ENCODE peak calls at places on chromosomes 3 and 15, in four cellular contexts. H is GM12865, S is endodermal cell, A is uterus. P is an unnamed sample.

GRCh38 chr15:46786886-46787285 is 930.4 kb upstream of the SEMA6D start:
- DNase-seq in H (peak), A (no peak), S (no peak), P (no peak)

GRCh38 chr3:72724070-72724469 is 124.2 kb downstream of the SHQ1 start:
- DNase-seq in H (no peak), A (no peak), S (no peak), P (no peak)

GRCh38 chr3:185216587-185216918 is 37.3 kb downstream of the EHHADH start:
- DNase-seq in S (peak), A (no peak), H (no peak), P (no peak)

GRCh38 chr15:57694264-57694663 is 12.2 kb upstream of the POLR2M start:
- DNase-seq in A (no peak), S (no peak), H (no peak), P (no peak)

GRCh38 chr3:51929420-51930003 is 12.2 kb downstream of the RRP9 start:
- DNase-seq in H (no peak), S (peak), A (no peak), P (no peak)

GRCh38 chr3:140636452-140637138 is 41.3 kb upstream of the TRIM42 start:
- DNase-seq in S (no peak), H (no peak), A (no peak), P (no peak)

GRCh38 chr15:66004618-66005262 is 135.4 kb downstream of the RAB11A start:
- DNase-seq in S (peak), H (peak), A (no peak), P (no peak)

GRCh38 chr3:99696497-99696896 is 58.1 kb downstream of the COL8A1 start:
- DNase-seq in A (no peak), S (no peak), H (no peak), P (no peak)

GRCh38 chr3:68892297-68892696 is 40.0 kb downstream of the TAFA4 start:
- DNase-seq in A (no peak), S (no peak), H (no peak), P (no peak)

GRCh38 chr3:96813134-96813819 is 1.1 kb upstream of the EPHA6 start:
- DNase-seq in H (peak), S (peak), A (peak), P (peak)

GRCh38 chr3:149553781-149554451 is 79.4 kb downstream of the TM4SF4 start:
- DNase-seq in H (no peak), A (peak), S (no peak), P (no peak)

GRCh38 chr3:193757457-193757856 is 164.4 kb downstream of the OPA1 start:
- DNase-seq in H (no peak), S (no peak), A (no peak), P (no peak)

GRCh38 chr3:14175383-14176037 is 2.9 kb downstream of the XPC start:
- DNase-seq in A (no peak), H (peak), S (no peak), P (no peak)

GRCh38 chr3:2303567-2303966 is 204.9 kb downstream of the CNTN4 start:
- DNase-seq in H (peak), S (peak), A (no peak), P (no peak)

GRCh38 chr15:39919740-39920509 is at the start of gene GPR176:
- DNase-seq in H (no peak), A (peak), S (peak), P (no peak)

GRCh38 chr15:48355377-48355776 is 24.1 kb downstream of the DUT start:
- DNase-seq in S (no peak), H (no peak), A (no peak), P (no peak)

GRCh38 chr3:53114412-53115074 is 15.7 kb downstream of the RFT1 start:
- DNase-seq in S (no peak), H (no peak), A (no peak), P (no peak)

GRCh38 chr15:81182031-81182745 is 14.5 kb upstream of the IL16 start:
- DNase-seq in H (no peak), A (no peak), S (no peak), P (no peak)

GRCh38 chr3:123620338-123620737 is 35.5 kb upstream of the HACD2 start:
- DNase-seq in A (peak), S (no peak), H (no peak), P (no peak)

GRCh38 chr15:85314139-85314538 is 66.3 kb upstream of the AKAP13 start:
- DNase-seq in A (no peak), H (no peak), S (no peak), P (no peak)

GRCh38 chr3:106231086-106231485 is 362.3 kb upstream of the CBLB start:
- DNase-seq in H (no peak), A (no peak), S (no peak), P (no peak)

GRCh38 chr3:98027084-98027445 is 8.1 kb downstream of the GABRR3 start:
- DNase-seq in A (no peak), H (no peak), S (no peak), P (no peak)

GRCh38 chr15:31279221-31280036 is 47.2 kb upstream of the KLF13 start:
- DNase-seq in S (no peak), A (no peak), H (no peak), P (no peak)

GRCh38 chr3:171829841-171830559 is 13.1 kb upstream of the TMEM212 start:
- DNase-seq in A (peak), H (peak), S (peak), P (no peak)

GRCh38 chr15:92623435-92623834 is 32.1 kb downstream of the FAM174B start:
- DNase-seq in S (no peak), A (no peak), H (no peak), P (no peak)

GRCh38 chr3:173371848-173372487 is 25.6 kb upstream of the NLGN1 start:
- DNase-seq in A (peak), H (no peak), S (peak), P (no peak)

GRCh38 chr3:69749461-69749860 is 10.2 kb downstream of the MITF start:
- DNase-seq in S (no peak), A (no peak), H (no peak), P (no peak)

GRCh38 chr3:123686254-123686653 is 101.4 kb upstream of the HACD2 start:
- DNase-seq in H (no peak), A (no peak), S (no peak), P (no peak)

GRCh38 chr3:56282341-56282740 is 185.9 kb downstream of the ERC2 start:
- DNase-seq in S (no peak), H (no peak), A (no peak), P (no peak)

GRCh38 chr15:85707519-85708338 is 87.0 kb downstream of the KLHL25 start:
- DNase-seq in H (peak), S (no peak), A (no peak), P (no peak)

GRCh38 chr3:137012097-137012501 is 54.3 kb downstream of the IL20RB start:
- DNase-seq in A (no peak), H (no peak), S (no peak), P (no peak)

GRCh38 chr3:194607592-194608386 is 25.4 kb downstream of the TMEM44 start:
- DNase-seq in S (no peak), H (no peak), A (no peak), P (no peak)

GRCh38 chr3:18672561-18672960 is 247.4 kb upstream of the SATB1 start:
- DNase-seq in S (no peak), H (no peak), A (no peak), P (no peak)

GRCh38 chr15:29115093-29115991 is 154.3 kb downstream of the NSMCE3 start:
- DNase-seq in A (no peak), S (peak), H (no peak), P (no peak)

GRCh38 chr15:99143655-99144610 is 39.1 kb downstream of the SYNM start:
- DNase-seq in S (peak), A (peak), H (no peak), P (no peak)

GRCh38 chr3:186966406-186966805 is 36.1 kb downstream of the ST6GAL1 start:
- DNase-seq in A (no peak), S (no peak), H (no peak), P (no peak)

GRCh38 chr15:78131295-78132021 is at the start of gene CIB2:
- DNase-seq in H (peak), S (peak), A (peak), P (peak)

GRCh38 chr3:184582583-184582982 is 21.0 kb downstream of the EPHB3 start:
- DNase-seq in A (no peak), S (peak), H (no peak), P (no peak)

DNA sequence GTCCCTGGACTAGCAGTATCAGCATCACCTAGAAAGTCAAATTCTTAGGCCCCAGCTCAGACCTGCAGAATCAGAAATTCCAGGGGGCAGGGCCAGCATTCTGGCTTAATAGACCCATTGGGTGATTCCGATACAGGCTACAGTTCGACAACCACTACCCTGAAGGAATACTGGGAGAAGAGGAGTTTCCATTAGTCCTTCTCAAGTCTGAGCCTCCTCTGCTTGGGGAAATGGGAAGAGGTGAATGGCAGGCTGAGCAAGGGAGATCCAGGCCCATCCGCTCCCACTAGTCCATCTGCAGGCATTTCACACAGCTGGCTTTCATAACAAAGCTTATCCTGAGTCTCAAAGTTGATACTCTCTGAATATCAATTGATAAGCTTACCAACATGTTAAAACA is 69.1 kb downstream of the MECOM start:
- DNase-seq in S (peak), A (no peak), H (no peak), P (no peak)
- TF ChIP-seq CTCF in S (no peak), A (no peak), H (no peak), P (no peak)

GRCh38 chr3:189687475-189687874 is 56.3 kb downstream of the TP63 start:
- DNase-seq in A (no peak), S (no peak), H (no peak), P (no peak)
- TF ChIP-seq CTCF in A (no peak), S (peak), H (no peak), P (no peak)

GRCh38 chr15:93974804-93975481 is 256.4 kb upstream of the MCTP2 start:
- DNase-seq in S (peak), A (no peak), H (no peak), P (no peak)
- TF ChIP-seq CTCF in S (peak), A (peak), H (no peak), P (peak)

GRCh38 chr3:102235679-102236078 is 199.1 kb upstream of the ZPLD1 start:
- DNase-seq in A (no peak), H (no peak), S (peak), P (no peak)
- TF ChIP-seq CTCF in A (no peak), H (no peak), S (peak), P (peak)

DNA sequence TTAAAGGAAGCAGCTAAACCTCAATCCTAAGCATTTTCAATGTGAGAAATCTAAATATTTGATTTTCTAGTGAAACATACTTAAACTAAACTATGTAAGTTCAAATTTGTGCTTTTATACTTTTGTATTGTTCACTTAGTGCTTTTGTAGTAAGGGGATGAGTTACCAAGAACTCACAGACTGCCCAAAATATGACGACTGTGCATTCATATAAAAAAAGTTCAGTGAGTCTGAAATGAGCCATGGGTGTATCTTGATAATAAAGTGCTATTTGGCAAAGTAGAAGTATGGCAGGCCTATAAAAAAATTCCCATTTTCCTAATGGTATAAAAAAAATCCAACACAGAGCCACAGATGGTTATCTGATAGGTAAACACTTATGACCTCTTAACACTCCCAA is 66.2 kb downstream of the NPTN start:
- DNase-seq in A (no peak), S (no peak), H (no peak), P (no peak)
- TF ChIP-seq CTCF in A (no peak), S (no peak), H (no peak), P (no peak)